ENCODE peak calls at places on chromosomes 16 and 17, in five cellular contexts. L is transverse colon, N is sigmoid colon, H is upper lobe of left lung, O is HCT116. M is an unnamed sample.
A peak's percentile ranks its signal among the peaks of the same experiment; 100 is the strongest.

GRCh38 chr16:5412721-5413120 is 315.1 kb upstream of the EEF2KMT start:
- DNase-seq in N (no peak), H (no peak), O (no peak), L (no peak), M (no peak)

GRCh38 chr17:38892620-38893019 is 22.8 kb downstream of the LASP1 start:
- DNase-seq in H (no peak), N (no peak), O (no peak), L (no peak), M (no peak)

GRCh38 chr17:36592316-36592710 is 634 bp downstream of the DHRS11 start:
- DNase-seq in O (no peak), N (peak; percentile 67), L (peak; percentile 33), H (no peak), M (no peak)

GRCh38 chr16:31427441-31428276 is 501 bp downstream of the COX6A2 start:
- DNase-seq in H (peak; percentile 29), L (peak; percentile 45), N (peak; percentile 74), O (no peak), M (no peak)

GRCh38 chr16:23145608-23146007 is 3.6 kb downstream of the USP31 start:
- DNase-seq in O (no peak), L (no peak), H (no peak), N (no peak), M (no peak)

GRCh38 chr17:29557085-29557697 is 9.6 kb downstream of the ABHD15 start:
- DNase-seq in O (no peak), L (no peak), H (no peak), N (no peak), M (no peak)

GRCh38 chr16:76910931-76911330 is 280.1 kb upstream of the MON1B start:
- DNase-seq in H (no peak), L (no peak), O (no peak), N (no peak), M (no peak)

GRCh38 chr16:85736924-85737323 is 14.0 kb downstream of the C16orf74 start:
- DNase-seq in N (no peak), O (no peak), H (no peak), L (no peak), M (no peak)

GRCh38 chr16:70805787-70806186 is 4.8 kb upstream of the VAC14 start:
- DNase-seq in L (no peak), O (no peak), H (no peak), N (no peak), M (no peak)

GRCh38 chr17:43312011-43312410 is 78.2 kb upstream of the RNU2-1 start:
- DNase-seq in H (no peak), O (no peak), L (no peak), N (no peak), M (no peak)

GRCh38 chr17:43714338-43715149 is 44.0 kb downstream of the SOST start:
- DNase-seq in L (no peak), N (no peak), H (no peak), O (no peak), M (no peak)

GRCh38 chr17:14304876-14305636 is 4.2 kb downstream of the HS3ST3B1 start:
- DNase-seq in O (no peak), H (no peak), N (no peak), L (no peak), M (no peak)
- H3K4me3 ChIP-seq in O (no peak overlapping the region), H (no peak overlapping the region), N (no peak overlapping the region), L (no peak overlapping the region), M (peak overlapping the region; percentile 12)

DNA sequence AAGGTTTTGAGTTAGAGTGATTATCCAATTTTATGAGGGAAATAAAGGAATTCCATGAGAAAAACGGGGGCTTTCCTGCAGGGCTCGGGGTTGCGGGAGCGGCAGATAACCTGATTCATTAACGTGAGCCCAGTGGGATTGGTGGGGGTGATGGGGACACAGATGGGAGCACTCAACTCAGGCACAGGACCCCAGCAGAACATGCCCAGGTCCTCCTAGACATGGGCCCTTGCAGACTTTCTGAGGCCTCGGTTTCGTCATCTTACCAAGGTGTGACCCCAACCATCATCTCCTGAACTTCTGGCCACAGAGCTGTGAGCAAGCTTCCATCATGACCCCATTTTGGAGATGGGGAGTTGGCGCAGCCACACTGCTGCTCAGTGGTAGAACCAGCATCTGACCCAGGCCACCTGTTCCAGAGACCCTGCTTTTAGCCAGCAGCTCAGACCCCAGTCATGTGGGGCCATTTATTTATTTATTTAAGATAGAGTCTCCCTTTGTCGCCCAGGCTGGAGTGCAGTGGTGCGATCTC is 22.3 kb downstream of the CARHSP1 start:
- DNase-seq in L (no peak), O (no peak), N (no peak), H (no peak), M (no peak)
- TF ChIP-seq POLR2A in L (no peak), O (no peak), N (no peak), H (no peak), M (no peak)

GRCh38 chr17:35050170-35050569 is 13.3 kb downstream of the RFFL start:
- DNase-seq in O (no peak), H (no peak), N (no peak), L (no peak), M (no peak)
- H3K4me1 ChIP-seq in O (no peaks in the 10 kb centered on the region), H (peaks cover 27% of the 10 kb centered on the region), N (peaks cover 20% of the 10 kb centered on the region), L (peaks cover 27% of the 10 kb centered on the region), M (peaks cover 12% of the 10 kb centered on the region)

DNA sequence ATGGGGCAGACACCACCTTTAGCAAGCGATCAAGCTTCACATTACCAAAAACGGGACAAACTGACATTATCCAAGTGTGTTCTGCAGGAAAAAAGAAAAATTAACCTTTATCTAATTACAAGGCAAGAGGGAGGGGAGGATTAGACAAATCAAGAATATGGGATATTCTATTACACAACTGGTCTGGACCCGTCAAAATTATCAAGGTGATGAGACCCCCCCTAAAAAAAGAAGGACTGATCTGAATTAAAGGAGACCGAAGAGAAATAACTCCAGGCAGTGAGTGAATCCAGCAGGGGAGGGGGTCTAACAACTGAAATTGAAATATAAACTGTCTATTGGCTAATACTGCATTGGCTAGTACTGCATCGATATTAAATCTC is 424 bp upstream of the NUBP1 start:
- DNase-seq in O (no peak), L (no peak), H (no peak), N (no peak), M (no peak)
- H3K4me3 ChIP-seq in O (peak overlapping the region; percentile 68), L (peak overlapping the region; percentile 49), H (peak overlapping the region; percentile 57), N (peak overlapping the region; percentile 56), M (peak overlapping the region; percentile 71)

M was measured in esophagus squamous epithelium.